ENCODE peak calls at places on chromosomes 2 and 18, in four cellular contexts. B is K562, A is neural progenitor cell, J is fibroblast of lung. L is an unnamed sample.

GRCh38 chr2:38415761-38416291 is 38.8 kb upstream of the ATL2 start:
- DNase-seq in B (no peak), A (no peak), J (no peak), L (no peak)

GRCh38 chr2:170310876-170311502 is 133.0 kb downstream of the MYO3B start:
- DNase-seq in J (no peak), A (no peak), B (no peak), L (no peak)

GRCh38 chr2:206797376-206797775 is 32.0 kb downstream of the FASTKD2 start:
- DNase-seq in B (no peak), A (no peak), J (no peak), L (no peak)

GRCh38 chr2:28055325-28055970 is 164.9 kb downstream of the BABAM2 start:
- DNase-seq in A (no peak), J (peak; percentile 29), B (no peak), L (no peak)

GRCh38 chr2:59389240-59389639 is 1148.1 kb upstream of the FANCL start:
- DNase-seq in B (no peak), J (no peak), A (no peak), L (no peak)

GRCh38 chr2:24818721-24819167 is 25.5 kb downstream of the CENPO start:
- DNase-seq in A (no peak), J (peak; percentile 73), B (no peak), L (no peak)

GRCh38 chr18:53796042-53796729 is 428.3 kb downstream of the MBD2 start:
- DNase-seq in J (peak; percentile 91), A (no peak), B (no peak), L (no peak)

GRCh38 chr18:59821983-59822382 is 77.8 kb upstream of the PMAIP1 start:
- DNase-seq in J (peak; percentile 10), A (no peak), B (no peak), L (no peak)

GRCh38 chr2:231583982-231584381 is 8.7 kb upstream of the TEX44 start:
- DNase-seq in J (no peak), B (no peak), A (peak; percentile 70), L (no peak)

GRCh38 chr2:231001921-231002320 is 6.0 kb downstream of the SPATA3 start:
- DNase-seq in J (peak; percentile 26), A (no peak), B (no peak), L (no peak)

GRCh38 chr2:222892321-222892720 is 31.5 kb downstream of the ACSL3 start:
- DNase-seq in J (peak; percentile 45), B (no peak), A (no peak), L (no peak)

GRCh38 chr2:156589381-156590079 is 153.4 kb downstream of the GPD2 start:
- DNase-seq in B (no peak), A (peak; percentile 57), J (peak; percentile 39), L (peak; percentile 59)

GRCh38 chr18:8882632-8883408 is 177.5 kb downstream of the MTCL1 start:
- DNase-seq in J (no peak), B (peak; percentile 61), A (peak; percentile 25), L (peak; percentile 19)

GRCh38 chr18:33184178-33184577 is 256.3 kb downstream of the CCDC178 start:
- DNase-seq in B (no peak), J (peak; percentile 11), A (no peak), L (no peak)

GRCh38 chr2:141957321-141957720 is 173.5 kb downstream of the LRP1B start:
- DNase-seq in A (no peak), B (no peak), J (no peak), L (no peak)

GRCh38 chr2:96509114-96509846 is 4.1 kb upstream of the NEURL3 start:
- DNase-seq in J (peak; percentile 76), A (peak; percentile 93), B (peak; percentile 88), L (peak; percentile 96)

GRCh38 chr2:155266109-155266508 is 567.6 kb downstream of the KCNJ3 start:
- DNase-seq in A (no peak), B (no peak), J (no peak), L (peak; percentile 34)

GRCh38 chr2:234411793-234412192 is 85.1 kb downstream of the ARL4C start:
- DNase-seq in A (no peak), B (no peak), J (no peak), L (no peak)

GRCh38 chr18:49722472-49722871 is 90.9 kb downstream of the ACAA2 start:
- DNase-seq in B (no peak), J (no peak), A (no peak), L (no peak)

GRCh38 chr2:120867290-120868231 is 131.9 kb downstream of the GLI2 start:
- DNase-seq in A (peak; percentile 80), B (peak; percentile 37), J (peak; percentile 88), L (no peak)
- TF ChIP-seq EZH2 in A (no peak), B (no peak), J (no peak), L (no peak)

GRCh38 chr18:69947361-69948106 is at the start of gene CD226:
- DNase-seq in A (no peak), B (no peak), J (no peak), L (no peak)
- H3K4me3 ChIP-seq in A (no peak within 1 kb of the TSS), B (no peak within 1 kb of the TSS), J (no peak within 1 kb of the TSS), L (peak within 1 kb of the TSS; percentile 26)

GRCh38 chr18:45324081-45324480 is 291.2 kb upstream of the SLC14A2 start:
- DNase-seq in J (no peak), B (no peak), A (no peak), L (no peak)

GRCh38 chr18:45322343-45322742 is 292.9 kb upstream of the SLC14A2 start:
- DNase-seq in J (no peak), B (no peak), A (no peak), L (no peak)

GRCh38 chr18:45326505-45326904 is 288.8 kb upstream of the SLC14A2 start:
- DNase-seq in J (no peak), A (no peak), B (no peak), L (no peak)

GRCh38 chr18:45325791-45326190 is 289.5 kb upstream of the SLC14A2 start:
- DNase-seq in J (no peak), B (no peak), A (peak; percentile 75), L (no peak)

GRCh38 chr18:45324489-45325111 is 290.7 kb upstream of the SLC14A2 start:
- DNase-seq in B (no peak), J (peak; percentile 82), A (peak; percentile 65), L (no peak)
- H2AFZ ChIP-seq in B (no peak overlapping the region), J (no peak overlapping the region), A (no peak overlapping the region), L (no peak overlapping the region)

DNA sequence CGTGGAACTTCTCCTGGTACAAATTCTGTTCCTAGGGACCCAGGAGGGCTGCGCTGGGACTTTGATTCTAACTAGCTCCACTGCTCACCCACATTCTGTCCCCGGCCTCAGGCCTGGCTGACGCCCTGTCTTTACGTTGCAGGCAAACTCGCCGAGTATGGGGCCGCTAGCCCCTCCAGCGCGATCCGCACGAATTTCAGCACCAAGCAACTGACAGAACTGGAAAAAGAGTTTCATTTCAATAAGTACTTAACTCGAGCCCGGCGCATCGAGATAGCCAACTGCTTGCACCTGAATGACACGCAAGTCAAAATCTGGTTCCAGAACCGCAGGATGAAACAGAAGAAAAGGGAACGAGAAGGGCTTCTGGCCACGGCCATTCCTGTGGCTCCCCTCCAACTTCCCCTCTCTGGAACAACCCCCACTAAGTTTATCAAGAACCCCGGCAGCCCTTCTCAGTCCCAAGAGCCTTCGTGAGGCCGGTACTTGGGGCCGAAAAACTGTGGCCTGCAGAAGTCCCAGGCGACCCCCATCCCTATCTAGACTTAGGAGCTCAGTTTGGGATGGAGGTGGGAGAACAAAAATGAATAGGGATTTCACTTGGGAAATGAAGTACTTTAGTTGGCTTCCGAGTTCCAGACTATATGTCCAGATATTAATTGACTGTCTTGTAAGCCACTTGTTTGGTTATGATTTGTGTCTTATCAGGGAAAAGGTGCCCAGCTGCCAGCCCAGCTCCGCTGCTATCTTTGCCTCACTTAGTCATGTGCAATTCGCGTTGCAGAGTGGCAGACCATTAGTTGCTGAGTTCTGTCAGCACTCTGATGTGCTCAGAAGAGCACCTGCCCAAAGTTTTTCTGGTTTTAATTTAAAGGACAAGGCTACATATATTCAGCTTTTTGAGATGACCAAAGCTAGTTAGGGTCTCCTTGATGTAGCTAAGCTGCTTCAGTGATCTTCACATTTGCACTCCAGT is 1.5 kb downstream of the HOXD1 start:
- DNase-seq in J (no peak), A (peak; percentile 38), B (no peak), L (no peak)
- TF ChIP-seq EZH2 in J (peak; percentile 16), A (peak; percentile 95), B (no peak), L (no peak)

GRCh38 chr2:239952251-239952650 is 72.9 kb downstream of the NDUFA10 start:
- DNase-seq in A (no peak), J (no peak), B (no peak), L (no peak)
- H3K4me3 ChIP-seq in A (no peak overlapping the region), J (no peak overlapping the region), B (no peak overlapping the region), L (no peak overlapping the region)

L was measured in MM.1S.